ENCODE peak calls at places on chromosome 13, in six cellular contexts. L is testis; P is lower lobe of right lung; I is thoracic aorta; C is CD8-positive, alpha-beta T cell; K is hepatocyte. X is an unnamed sample.

GRCh38 chr13:41680900-41681299 is 223.6 kb downstream of the RGCC start:
- DNase-seq in K (no peak), C (no peak), L (no peak), I (no peak), P (no peak), X (no peak)

GRCh38 chr13:113192279-113192678 is 16.2 kb downstream of the PCID2 start:
- DNase-seq in C (no peak), I (no peak), P (no peak), L (no peak), K (no peak), X (no peak)

GRCh38 chr13:44930907-44931676 is 58.2 kb downstream of the NUFIP1 start:
- DNase-seq in L (no peak), K (no peak), P (no peak), C (no peak), I (no peak), X (peak; percentile 35)

GRCh38 chr13:49214917-49215376 is 5.2 kb upstream of the MLNR start:
- DNase-seq in L (peak; percentile 32), P (peak; percentile 71), C (peak; percentile 61), I (no peak), K (no peak), X (peak; percentile 75)

GRCh38 chr13:20877902-20878301 is 24.6 kb downstream of the XPO4 start:
- DNase-seq in I (no peak), L (no peak), C (no peak), P (no peak), K (no peak), X (no peak)

GRCh38 chr13:100530645-100531044 is 57.9 kb downstream of the GGACT start:
- DNase-seq in L (peak; percentile 80), I (no peak), K (no peak), C (peak; percentile 17), P (no peak), X (no peak)

GRCh38 chr13:45331981-45332830 is 8.8 kb downstream of the TPT1 start:
- DNase-seq in K (no peak), P (no peak), L (no peak), C (no peak), I (no peak), X (peak; percentile 85)

GRCh38 chr13:95440441-95441088 is 112.0 kb upstream of the CLDN10 start:
- DNase-seq in C (no peak), I (no peak), P (no peak), L (no peak), K (no peak), X (no peak)

GRCh38 chr13:109773276-109773675 is 13.1 kb downstream of the IRS2 start:
- DNase-seq in L (peak; percentile 75), P (no peak), C (no peak), I (no peak), K (no peak), X (no peak)

GRCh38 chr13:108993346-108993745 is 363.9 kb downstream of the MYO16 start:
- DNase-seq in L (no peak), C (no peak), P (no peak), I (no peak), K (no peak), X (no peak)

GRCh38 chr13:40059540-40060232 is 404.2 kb downstream of the COG6 start:
- DNase-seq in L (no peak), P (no peak), C (no peak), K (no peak), I (no peak), X (no peak)

GRCh38 chr13:91247768-91248167 is 99.7 kb upstream of the MIR17HG start:
- DNase-seq in I (no peak), K (no peak), P (no peak), C (no peak), L (no peak), X (peak; percentile 6)

GRCh38 chr13:76667551-76667950 is 218.7 kb downstream of the KCTD12 start:
- DNase-seq in C (no peak), L (peak; percentile 48), P (no peak), K (peak; percentile 27), I (no peak), X (peak; percentile 25)

GRCh38 chr13:21338651-21339278 is 120.3 kb downstream of the ZDHHC20 start:
- DNase-seq in K (no peak), L (no peak), I (no peak), P (no peak), C (no peak), X (no peak)

GRCh38 chr13:64817721-64818120 is 2412.4 kb downstream of the PCDH9 start:
- DNase-seq in P (no peak), K (no peak), L (no peak), I (no peak), C (no peak), X (no peak)

GRCh38 chr13:112117955-112118302 is 51.0 kb downstream of the SOX1 start:
- DNase-seq in K (no peak), I (no peak), P (no peak), L (no peak), C (peak; percentile 39), X (no peak)

GRCh38 chr13:98866882-98867281 is 111.0 kb downstream of the DOCK9 start:
- DNase-seq in C (no peak), P (no peak), I (no peak), K (no peak), L (no peak), X (no peak)
- TF ChIP-seq CTCF in C (no peak), P (no peak), I (peak; percentile 20), K (no peak), L (peak; percentile 18), X (no peak)

GRCh38 chr13:97242755-97243497 is 20.8 kb downstream of the MBNL2 start:
- DNase-seq in I (no peak), L (no peak), K (no peak), C (no peak), P (no peak), X (no peak)
- H3K27ac ChIP-seq in I (peak overlapping the region; percentile 45), L (peak overlapping the region; percentile 78), K (peak overlapping the region; percentile 44), C (no peak overlapping the region), P (peak overlapping the region; percentile 54), X (no peak overlapping the region)

GRCh38 chr13:99505814-99506269 is 4.6 kb downstream of the TM9SF2 start:
- DNase-seq in P (no peak), I (no peak), L (no peak), C (no peak), K (no peak), X (peak; percentile 19)
- TF ChIP-seq CTCF in P (no peak), I (peak; percentile 47), L (no peak), C (peak; percentile 81), K (peak; percentile 51), X (peak; percentile 51)

GRCh38 chr13:75660694-75661093 is 24.6 kb downstream of the LMO7 start:
- DNase-seq in L (no peak), C (no peak), K (no peak), I (no peak), P (no peak), X (no peak)

GRCh38 chr13:75666646-75667351 is 30.7 kb downstream of the LMO7 start:
- DNase-seq in L (no peak), C (no peak), I (no peak), P (no peak), K (no peak), X (no peak)

GRCh38 chr13:75656590-75656989 is 20.5 kb downstream of the LMO7 start:
- DNase-seq in P (no peak), K (no peak), I (no peak), C (no peak), L (no peak), X (peak; percentile 29)

GRCh38 chr13:75661443-75661842 is 25.3 kb downstream of the LMO7 start:
- DNase-seq in P (no peak), K (no peak), C (no peak), L (no peak), I (no peak), X (no peak)
- H3K27ac ChIP-seq in P (no peak overlapping the region), K (no peak overlapping the region), C (no peak overlapping the region), L (no peak overlapping the region), I (no peak overlapping the region), X (no peak overlapping the region)

DNA sequence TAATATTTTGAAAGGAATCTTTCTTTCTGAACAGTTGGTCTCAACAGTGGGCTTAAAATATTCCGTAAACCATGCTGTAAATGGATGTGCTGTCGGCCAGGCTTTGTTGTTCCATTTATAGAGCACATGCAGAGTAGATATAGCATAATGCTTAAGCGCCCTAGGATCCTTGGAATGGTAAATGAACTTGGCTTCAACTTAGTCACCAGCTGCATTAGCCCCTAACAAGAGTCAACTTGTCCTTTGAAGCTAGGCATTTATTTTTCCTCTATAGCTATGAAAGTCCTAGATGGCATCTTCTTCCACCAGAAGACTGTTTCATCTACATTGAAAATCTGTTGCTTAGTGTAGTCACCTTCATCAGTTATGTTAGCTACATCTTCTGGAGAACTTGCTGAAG is 47.6 kb downstream of the SACS start:
- DNase-seq in P (no peak), K (no peak), C (no peak), L (no peak), I (no peak), X (no peak)
- TF ChIP-seq CTCF in P (no peak), K (no peak), C (no peak), L (no peak), I (no peak), X (no peak)

GRCh38 chr13:34993470-34993869 is 51.4 kb downstream of the NBEA start:
- DNase-seq in K (no peak), I (no peak), C (no peak), P (no peak), L (no peak), X (no peak)

GRCh38 chr13:34988330-34988791 is 46.3 kb downstream of the NBEA start:
- DNase-seq in L (no peak), K (no peak), P (no peak), C (no peak), I (no peak), X (no peak)

GRCh38 chr13:34990399-34991224 is 48.5 kb downstream of the NBEA start:
- DNase-seq in P (no peak), C (no peak), I (no peak), L (no peak), K (peak; percentile 19), X (no peak)
- H3K27ac ChIP-seq in P (no peak overlapping the region), C (no peak overlapping the region), I (no peak overlapping the region), L (no peak overlapping the region), K (peak overlapping the region; percentile 85), X (no peak overlapping the region)

X was measured in A673.